ENCODE peak calls at places on chromosomes 11 and 22, in seven cellular contexts. P is IMR-90, G is A549, I is K562, D is H1, F is HepG2, R is GM12878. Q is an unnamed sample.

GRCh38 chr11:115501504-115501894 is 2.7 kb downstream of the CADM1 start:
- DNase-seq in R (no peak), G (no peak), I (no peak), F (no peak), D (no peak), P (no peak), Q (no peak)

GRCh38 chr22:17536269-17536668 is 27.0 kb upstream of the SLC25A18 start:
- DNase-seq in F (no peak), I (no peak), R (no peak), G (no peak), P (no peak), D (no peak), Q (no peak)

GRCh38 chr11:132035736-132036135 is 665.3 kb downstream of the NTM start:
- DNase-seq in I (no peak), R (no peak), F (no peak), P (no peak), D (no peak), G (no peak), Q (no peak)

GRCh38 chr11:115334932-115335788 is 169.1 kb downstream of the CADM1 start:
- DNase-seq in I (peak), R (no peak), P (peak), F (peak), G (peak), D (no peak), Q (no peak)

GRCh38 chr22:48644108-48644507 is 1183.6 kb downstream of the BRD1 start:
- DNase-seq in I (no peak), F (peak), P (no peak), D (no peak), R (no peak), G (peak), Q (no peak)

GRCh38 chr22:32803020-32803758 is 1.7 kb downstream of the TIMP3 start:
- DNase-seq in I (no peak), P (peak), D (no peak), G (no peak), F (no peak), R (no peak), Q (no peak)

GRCh38 chr11:765025-765801 is 12.1 kb downstream of the GATD1 start:
- DNase-seq in D (peak), R (no peak), P (peak), F (peak), G (peak), I (peak), Q (peak)

GRCh38 chr22:30591588-30592359 is at the start of gene PES1:
- DNase-seq in P (peak), R (peak), I (peak), F (peak), G (peak), D (peak), Q (peak)

GRCh38 chr11:1878134-1879031 is 13.3 kb downstream of the PRR33 start:
- DNase-seq in R (no peak), D (no peak), F (no peak), G (no peak), P (no peak), I (no peak), Q (no peak)

GRCh38 chr11:47837292-47837691 is 10.9 kb downstream of the NUP160 start:
- DNase-seq in P (no peak), F (no peak), G (no peak), R (no peak), D (no peak), I (no peak), Q (no peak)

GRCh38 chr22:26429458-26430238 is 588 bp downstream of the ASPHD2 start:
- DNase-seq in R (no peak), I (no peak), D (no peak), G (no peak), P (no peak), F (no peak), Q (no peak)

GRCh38 chr22:25482868-25483639 is 81.4 kb upstream of the GRK3 start:
- DNase-seq in I (no peak), F (no peak), G (no peak), R (no peak), P (no peak), D (no peak), Q (no peak)

GRCh38 chr11:65496304-65497140 is 2.3 kb upstream of the MALAT1 start:
- DNase-seq in P (peak), D (no peak), G (no peak), I (peak), R (no peak), F (no peak), Q (no peak)

GRCh38 chr11:124902616-124903015 is 5.0 kb upstream of the ROBO4 start:
- DNase-seq in F (no peak), D (no peak), R (no peak), P (peak), G (no peak), I (no peak), Q (no peak)

GRCh38 chr11:48013269-48013901 is 33.0 kb downstream of the PTPRJ start:
- DNase-seq in I (no peak), F (peak), R (no peak), D (no peak), P (peak), G (peak), Q (no peak)

GRCh38 chr11:125935629-125936199 is 10.1 kb upstream of the VSIG10L2 start:
- DNase-seq in R (no peak), F (no peak), D (peak), I (no peak), P (no peak), G (no peak), Q (no peak)

GRCh38 chr11:66956689-66957290 is 1.4 kb downstream of the PC start:
- DNase-seq in P (peak), F (peak), G (peak), D (no peak), I (peak), R (no peak), Q (no peak)

GRCh38 chr22:45880091-45880651 is 96.8 kb downstream of the WNT7B start:
- DNase-seq in P (no peak), R (no peak), I (no peak), D (peak), F (no peak), G (no peak), Q (no peak)

GRCh38 chr11:69440876-69441275 is 40.6 kb upstream of the LINC01488 start:
- DNase-seq in F (no peak), I (no peak), G (no peak), R (no peak), D (no peak), P (no peak), Q (no peak)

GRCh38 chr22:25629613-25630012 is 65.1 kb downstream of the GRK3 start:
- DNase-seq in D (no peak), G (no peak), R (no peak), I (no peak), P (no peak), F (no peak), Q (no peak)

GRCh38 chr22:48057116-48057835 is 1294.8 kb downstream of the TBC1D22A start:
- DNase-seq in D (no peak), R (no peak), G (no peak), P (no peak), I (no peak), F (no peak), Q (no peak)

GRCh38 chr11:70915158-70915795 is 337.1 kb downstream of the SHANK2 start:
- DNase-seq in R (no peak), I (no peak), G (no peak), F (no peak), D (no peak), P (no peak), Q (no peak)

GRCh38 chr11:63641727-63642126 is 27.5 kb upstream of the PLAAT3 start:
- DNase-seq in P (peak), D (no peak), F (no peak), G (no peak), R (no peak), I (no peak), Q (no peak)

GRCh38 chr11:116072133-116072532 is 567.9 kb upstream of the CADM1 start:
- DNase-seq in F (no peak), D (no peak), P (no peak), G (no peak), R (no peak), I (no peak), Q (no peak)

GRCh38 chr11:95098826-95099225 is 9.2 kb downstream of the ENDOD1 start:
- DNase-seq in I (no peak), P (no peak), G (no peak), R (no peak), D (no peak), F (no peak), Q (no peak)

GRCh38 chr11:62464655-62465054 is 45.8 kb downstream of the SCGB1A1 start:
- DNase-seq in F (no peak), R (peak), D (no peak), P (no peak), I (no peak), G (no peak), Q (no peak)

GRCh38 chr11:31509017-31509411 is 408 bp downstream of the IMMP1L start:
- DNase-seq in D (no peak), F (peak), P (no peak), I (peak), R (no peak), G (no peak), Q (no peak)

GRCh38 chr22:42630901-42631602 is 9.3 kb downstream of the ATP5MGL start:
- DNase-seq in F (no peak), I (no peak), P (no peak), R (no peak), D (no peak), G (no peak), Q (no peak)

GRCh38 chr11:68215087-68215445 is 2.0 kb upstream of the KMT5B start:
- DNase-seq in G (no peak), D (no peak), F (no peak), I (peak), R (no peak), P (no peak), Q (no peak)

GRCh38 chr11:109033627-109034340 is 368.9 kb downstream of the DDX10 start:
- DNase-seq in D (no peak), P (peak), I (no peak), F (no peak), G (no peak), R (no peak), Q (no peak)

GRCh38 chr22:36435516-36436415 is 45.7 kb downstream of the TXN2 start:
- DNase-seq in I (no peak), P (no peak), F (peak), G (no peak), R (peak), D (peak), Q (no peak)

GRCh38 chr11:62689421-62690183 is at the start of gene LRRN4CL:
- DNase-seq in R (no peak), G (no peak), P (peak), D (no peak), I (no peak), F (no peak), Q (no peak)

GRCh38 chr22:49710746-49711145 is 116.9 kb downstream of the BRD1 start:
- DNase-seq in I (no peak), D (no peak), R (no peak), F (no peak), G (no peak), P (no peak), Q (no peak)

GRCh38 chr11:44286268-44286880 is 23.6 kb downstream of the ALX4 start:
- DNase-seq in G (peak), D (peak), I (peak), F (peak), R (peak), P (peak), Q (peak)

GRCh38 chr11:36702330-36703054 is 104.5 kb upstream of the RAG2 start:
- DNase-seq in D (no peak), F (peak), I (peak), G (peak), P (peak), R (peak), Q (peak)

GRCh38 chr11:7578276-7578955 is 64.6 kb downstream of the PPFIBP2 start:
- DNase-seq in I (no peak), G (no peak), R (no peak), D (no peak), P (no peak), F (no peak), Q (no peak)

GRCh38 chr11:7577226-7577882 is 63.6 kb downstream of the PPFIBP2 start:
- DNase-seq in F (no peak), G (no peak), D (no peak), R (no peak), P (no peak), I (no peak), Q (no peak)

GRCh38 chr11:7577883-7578242 is 64.1 kb downstream of the PPFIBP2 start:
- DNase-seq in D (no peak), F (no peak), G (no peak), I (peak), R (no peak), P (peak), Q (no peak)

GRCh38 chr11:7575841-7576451 is 62.1 kb downstream of the PPFIBP2 start:
- DNase-seq in D (no peak), P (no peak), R (no peak), F (peak), I (no peak), G (peak), Q (no peak)

DNA sequence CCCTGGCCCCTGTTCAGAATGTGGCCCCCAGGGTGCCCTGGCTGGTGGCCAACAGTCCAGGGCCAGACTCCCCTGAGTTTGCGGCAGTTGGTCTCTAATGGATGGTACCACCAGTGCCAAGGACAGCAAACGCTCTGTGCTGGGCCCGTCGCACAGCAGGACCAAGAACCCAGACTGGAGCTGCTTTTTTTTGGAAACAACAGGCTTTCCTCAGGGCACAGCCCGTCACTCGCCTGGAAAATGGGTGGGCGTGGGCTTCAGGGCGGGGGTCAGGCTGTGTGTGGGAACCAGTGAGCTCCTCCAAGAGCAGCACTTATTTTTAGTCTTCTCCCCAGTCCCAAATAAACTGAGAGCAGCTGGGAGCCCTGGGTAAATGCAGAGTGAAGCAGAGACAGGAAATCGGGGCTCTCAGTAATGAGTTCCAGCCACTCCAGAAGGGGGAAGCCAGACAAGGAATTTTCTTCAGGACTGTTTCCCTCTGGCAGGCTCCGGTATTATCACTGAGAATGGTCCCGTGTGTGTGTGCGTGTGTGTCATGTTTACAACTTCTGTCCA is 62.9 kb downstream of the PPFIBP2 start:
- DNase-seq in G (no peak), P (peak), F (no peak), I (no peak), D (no peak), R (no peak), Q (no peak)
- H3K4me3 ChIP-seq in G (no peak), P (peak), F (peak), I (no peak), D (no peak), R (no peak), Q (no peak)

GRCh38 chr11:130000552-130001176 is 2.0 kb downstream of the PRDM10 start:
- DNase-seq in D (no peak), I (no peak), P (no peak), F (peak), G (no peak), R (no peak), Q (no peak)

GRCh38 chr11:130002352-130002845 is at the start of gene PRDM10:
- DNase-seq in P (peak), G (peak), D (peak), R (no peak), F (peak), I (peak), Q (peak)

GRCh38 chr11:130002846-130003716 is 446 bp upstream of the PRDM10 start:
- DNase-seq in F (peak), G (peak), D (peak), I (peak), P (peak), R (peak), Q (peak)

GRCh38 chr11:130001491-130002351 is 914 bp downstream of the PRDM10 start:
- DNase-seq in D (peak), P (peak), G (peak), F (peak), I (peak), R (no peak), Q (no peak)

DNA sequence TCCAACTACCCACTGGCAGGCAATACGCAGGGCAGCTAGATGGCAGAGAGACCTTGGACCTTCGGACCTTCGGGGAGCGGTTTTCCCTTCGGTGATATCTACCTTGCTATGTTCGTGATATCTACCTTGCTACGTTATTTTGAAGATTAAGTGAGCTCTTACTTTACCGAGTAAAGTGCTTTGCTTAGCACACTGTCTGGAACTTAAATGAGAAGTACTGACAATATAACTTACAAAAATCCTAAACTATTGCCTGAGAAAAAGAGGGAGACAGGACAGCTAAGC is 1.0 kb upstream of the PRDM10 start:
- DNase-seq in R (no peak), I (no peak), G (no peak), F (no peak), D (no peak), P (no peak), Q (no peak)
- TF ChIP-seq CEBPB in R (no peak), I (no peak), G (no peak), F (no peak), D (no peak), P (no peak), Q (no peak)

DNA sequence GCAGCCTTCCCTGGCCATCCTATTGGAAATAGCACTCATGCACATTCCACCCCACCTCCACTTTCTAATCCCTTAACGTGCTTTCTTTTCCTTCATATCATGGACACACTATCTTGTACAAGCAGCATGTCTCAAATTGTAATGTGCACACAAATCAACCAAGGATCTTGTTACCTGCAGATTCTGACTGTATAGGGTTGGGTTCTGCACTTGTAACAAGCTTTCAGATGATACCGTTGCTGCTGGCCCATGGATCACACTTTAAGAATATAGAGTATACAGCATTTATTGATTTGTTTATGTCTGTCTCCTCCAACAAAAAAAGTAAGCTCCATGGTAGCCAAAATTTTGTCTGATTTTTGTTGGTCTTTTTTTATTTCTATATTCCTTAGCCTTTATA is 32.4 kb upstream of the POU2AF1 start:
- DNase-seq in I (no peak), R (no peak), D (no peak), F (no peak), G (no peak), P (no peak), Q (no peak)
- H3K4me3 ChIP-seq in I (no peak), R (no peak), D (no peak), F (no peak), G (no peak), P (no peak), Q (no peak)

GRCh38 chr11:58629857-58630256 is 7.4 kb downstream of the CNTF start:
- DNase-seq in G (peak), P (peak), R (no peak), I (peak), F (peak), D (no peak), Q (peak)
- TF ChIP-seq CEBPB in G (no peak), P (no peak), R (no peak), I (no peak), F (no peak), D (no peak), Q (no peak)

GRCh38 chr11:83073248-83073647 is 1.6 kb upstream of the RAB30 start:
- DNase-seq in G (no peak), D (no peak), P (no peak), F (no peak), R (no peak), I (no peak), Q (no peak)
- H3K4me3 ChIP-seq in G (peak), D (peak), P (no peak), F (peak), R (peak), I (peak), Q (peak)

GRCh38 chr11:61111060-61111435 is 8.8 kb downstream of the CD5 start:
- DNase-seq in G (no peak), R (no peak), F (no peak), D (no peak), I (no peak), P (no peak), Q (no peak)
- TF ChIP-seq CEBPB in G (no peak), R (no peak), F (no peak), D (no peak), I (no peak), P (no peak), Q (no peak)

GRCh38 chr11:120012245-120012644 is 125.7 kb downstream of the TRIM29 start:
- DNase-seq in I (no peak), P (no peak), D (no peak), F (no peak), R (no peak), G (no peak), Q (no peak)

GRCh38 chr11:120009938-120010337 is 128.0 kb downstream of the TRIM29 start:
- DNase-seq in G (no peak), F (no peak), I (no peak), R (no peak), P (no peak), D (no peak), Q (no peak)

GRCh38 chr11:120011836-120012235 is 126.1 kb downstream of the TRIM29 start:
- DNase-seq in P (no peak), F (no peak), G (no peak), D (no peak), R (no peak), I (no peak), Q (no peak)

GRCh38 chr11:120017582-120017981 is 120.3 kb downstream of the TRIM29 start:
- DNase-seq in R (no peak), D (no peak), P (no peak), G (no peak), I (no peak), F (no peak), Q (no peak)

DNA sequence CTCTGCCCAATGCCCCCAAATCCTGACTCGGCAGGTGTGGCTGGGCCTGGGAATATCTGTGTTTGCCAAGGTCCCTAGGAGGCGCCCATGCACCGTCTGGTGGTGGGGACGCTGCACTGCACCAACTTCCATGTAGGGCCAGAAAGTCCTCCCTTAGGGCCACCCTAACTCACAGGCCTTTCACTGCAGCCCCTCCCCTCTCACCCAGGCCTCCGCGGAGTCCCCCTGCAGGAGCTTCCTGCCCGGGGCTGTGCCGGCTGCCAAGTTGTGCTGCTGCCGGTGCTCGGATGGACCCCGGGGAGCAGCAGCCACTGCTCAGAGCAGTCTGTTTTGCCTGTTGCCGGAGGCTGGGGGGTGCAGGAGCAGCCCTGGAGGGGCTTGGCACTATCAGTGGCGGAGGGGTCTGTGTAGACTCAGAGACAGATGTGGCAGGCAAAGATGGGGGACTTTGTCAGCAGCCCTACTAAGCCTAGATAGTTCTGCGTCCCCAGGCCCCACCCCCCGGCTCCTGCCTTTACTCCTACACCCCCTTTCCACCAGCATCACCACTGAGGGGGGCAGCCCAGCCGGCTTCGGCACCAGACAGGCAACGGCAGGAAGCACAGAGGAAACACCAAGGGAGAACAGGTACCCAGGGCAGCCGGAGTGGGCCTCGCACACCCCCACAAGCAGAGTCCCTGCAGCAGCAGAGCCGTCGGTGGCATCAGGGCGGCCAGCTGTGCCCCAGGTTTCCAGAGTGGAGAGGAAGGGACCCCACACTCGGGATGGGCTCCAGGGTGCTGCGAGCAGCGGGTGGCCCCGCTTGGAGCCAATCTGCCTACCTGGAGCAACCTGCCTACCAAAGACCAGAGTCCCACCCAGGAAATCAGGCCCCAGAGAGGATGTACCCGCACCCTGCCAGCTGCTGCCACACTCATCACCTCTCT is 124.3 kb downstream of the TRIM29 start:
- DNase-seq in D (peak), R (no peak), G (peak), I (peak), F (peak), P (peak), Q (peak)
- H3K4me3 ChIP-seq in D (no peak), R (no peak), G (no peak), I (no peak), F (no peak), P (no peak), Q (no peak)

GRCh38 chr22:40853961-40854360 is 2.5 kb downstream of the ST13 start:
- DNase-seq in P (no peak), D (no peak), R (no peak), F (no peak), I (peak), G (no peak), Q (no peak)
- TF ChIP-seq CEBPB in P (no peak), D (no peak), R (no peak), F (no peak), I (no peak), G (no peak), Q (no peak)